ENCODE peak calls at places on chromosomes 13 and 19, in seven cellular contexts. S is T-helper 1 cell; W is T-helper 17 cell; O is fibroblast of the aortic adventitia; X is activated CD4-positive, alpha-beta T cell treated with anti-CD3 and anti-CD28 coated beads, Interleukin-2, amount 10 ng/mL, durations not matched to agents 7 days and 5 days; Y is GM12865; T is activated CD4-positive, CD25-positive, alpha-beta regulatory T cell. N is an unnamed sample.

GRCh38 chr19:4310247-4311121 is 6.1 kb downstream of the FSD1 start:
- DNase-seq in S (no peak), W (no peak), O (no peak), X (no peak), Y (no peak), T (no peak), N (no peak)

GRCh38 chr13:40982772-40983171 is 36.3 kb downstream of the ELF1 start:
- DNase-seq in S (no peak), W (no peak), O (peak), X (peak), Y (peak), T (peak), N (no peak)

GRCh38 chr13:74575729-74576125 is 441.5 kb upstream of the KLF12 start:
- DNase-seq in S (peak), W (peak), O (peak), X (peak), Y (peak), T (peak), N (peak)

GRCh38 chr13:21670883-21671792 is at the start of gene FGF9:
- DNase-seq in S (peak), W (peak), O (peak), X (peak), Y (peak), T (peak), N (peak)

GRCh38 chr13:73849292-73849691 is 284.9 kb downstream of the KLF12 start:
- DNase-seq in S (no peak), W (no peak), O (peak), X (peak), Y (peak), T (no peak), N (peak)

GRCh38 chr13:54394319-54394718 is 1365.7 kb downstream of the OLFM4 start:
- DNase-seq in S (no peak), W (no peak), O (no peak), X (no peak), Y (no peak), T (no peak), N (no peak)

GRCh38 chr19:6103217-6103644 is 7.1 kb downstream of the RFX2 start:
- DNase-seq in S (no peak), W (no peak), O (peak), X (no peak), Y (no peak), T (no peak), N (peak)

GRCh38 chr19:33862991-33863390 is 66.3 kb downstream of the KCTD15 start:
- DNase-seq in S (no peak), W (no peak), O (no peak), X (no peak), Y (no peak), T (no peak), N (no peak)

GRCh38 chr13:97125810-97126738 is 96.1 kb upstream of the MBNL2 start:
- DNase-seq in S (no peak), W (no peak), O (peak), X (no peak), Y (peak), T (no peak), N (no peak)

GRCh38 chr13:31278874-31279273 is 79.1 kb downstream of the B3GLCT start:
- DNase-seq in S (no peak), W (no peak), O (peak), X (no peak), Y (no peak), T (no peak), N (no peak)

GRCh38 chr13:67619987-67620386 is 389.9 kb upstream of the PCDH9 start:
- DNase-seq in S (no peak), W (no peak), O (no peak), X (no peak), Y (no peak), T (no peak), N (peak)

GRCh38 chr19:35942235-35942634 is 6.1 kb downstream of the LRFN3 start:
- DNase-seq in S (no peak), W (no peak), O (no peak), X (no peak), Y (no peak), T (no peak), N (no peak)

GRCh38 chr13:109804654-109805053 is 18.3 kb upstream of the IRS2 start:
- DNase-seq in S (no peak), W (no peak), O (no peak), X (no peak), Y (no peak), T (no peak), N (no peak)

GRCh38 chr13:26529441-26529840 is 28.0 kb upstream of the WASF3 start:
- DNase-seq in S (no peak), W (no peak), O (peak), X (peak), Y (peak), T (no peak), N (peak)

GRCh38 chr13:22111961-22112360 is 441.1 kb downstream of the FGF9 start:
- DNase-seq in S (no peak), W (no peak), O (no peak), X (no peak), Y (no peak), T (no peak), N (no peak)

GRCh38 chr13:86446311-86446710 is 647.1 kb upstream of the SLITRK6 start:
- DNase-seq in S (no peak), W (no peak), O (peak), X (no peak), Y (no peak), T (no peak), N (no peak)

GRCh38 chr19:46265217-46265828 is 31.5 kb upstream of the HIF3A start:
- DNase-seq in S (no peak), W (peak), O (peak), X (peak), Y (peak), T (peak), N (peak)

GRCh38 chr19:46489445-46490272 is 6.0 kb downstream of the PNMA8B start:
- DNase-seq in S (no peak), W (no peak), O (peak), X (no peak), Y (no peak), T (no peak), N (peak)

GRCh38 chr13:75372517-75372916 is 109.5 kb downstream of the TBC1D4 start:
- DNase-seq in S (no peak), W (no peak), O (peak), X (peak), Y (peak), T (no peak), N (peak)

GRCh38 chr19:11293468-11294389 is 2.2 kb upstream of the TSPAN16 start:
- DNase-seq in S (peak), W (peak), O (peak), X (peak), Y (peak), T (peak), N (peak)

GRCh38 chr13:34942732-34943674 is 933 bp downstream of the NBEA start:
- DNase-seq in S (no peak), W (no peak), O (no peak), X (peak), Y (peak), T (no peak), N (peak)

GRCh38 chr19:2723345-2723715 is 2.2 kb upstream of the DIRAS1 start:
- DNase-seq in S (no peak), W (no peak), O (no peak), X (no peak), Y (no peak), T (no peak), N (no peak)

GRCh38 chr19:47675859-47676258 is 37.4 kb upstream of the EHD2 start:
- DNase-seq in S (no peak), W (no peak), O (no peak), X (no peak), Y (no peak), T (no peak), N (no peak)

GRCh38 chr13:98143601-98144500 is 957 bp downstream of the FARP1 start:
- DNase-seq in S (no peak), W (no peak), O (peak), X (no peak), Y (peak), T (no peak), N (peak)

GRCh38 chr19:41889896-41890295 is 6.9 kb downstream of the ARHGEF1 start:
- DNase-seq in S (no peak), W (no peak), O (no peak), X (no peak), Y (no peak), T (no peak), N (no peak)

GRCh38 chr19:34662919-34663318 is 14.0 kb downstream of the SCGB2B2 start:
- DNase-seq in S (no peak), W (no peak), O (no peak), X (peak), Y (peak), T (peak), N (peak)

GRCh38 chr13:113187263-113187669 is 21.2 kb downstream of the PCID2 start:
- DNase-seq in S (no peak), W (no peak), O (peak), X (no peak), Y (no peak), T (no peak), N (peak)

GRCh38 chr13:107421951-107422350 is 793.4 kb downstream of the LIG4 start:
- DNase-seq in S (no peak), W (no peak), O (peak), X (no peak), Y (no peak), T (no peak), N (peak)

GRCh38 chr19:18859676-18860301 is 28.0 kb downstream of the UPF1 start:
- DNase-seq in S (no peak), W (no peak), O (no peak), X (no peak), Y (no peak), T (no peak), N (no peak)

GRCh38 chr19:19758164-19758563 is 25.3 kb upstream of the ZNF14 start:
- DNase-seq in S (no peak), W (no peak), O (no peak), X (no peak), Y (no peak), T (no peak), N (no peak)

GRCh38 chr13:47555235-47555634 is 445.8 kb downstream of the SUCLA2 start:
- DNase-seq in S (no peak), W (no peak), O (no peak), X (no peak), Y (peak), T (no peak), N (peak)

GRCh38 chr19:8699908-8700307 is 1.3 kb upstream of the ACTL9 start:
- DNase-seq in S (no peak), W (no peak), O (no peak), X (no peak), Y (no peak), T (no peak), N (no peak)

GRCh38 chr13:94602467-94602866 is 810 bp downstream of the GPR180 start:
- DNase-seq in S (no peak), W (no peak), O (no peak), X (no peak), Y (no peak), T (no peak), N (no peak)

GRCh38 chr19:47315125-47315821 is 5.6 kb downstream of the C5AR1 start:
- DNase-seq in S (no peak), W (no peak), O (peak), X (no peak), Y (no peak), T (no peak), N (peak)

GRCh38 chr19:18193388-18194207 is 580 bp downstream of the MPV17L2 start:
- DNase-seq in S (no peak), W (no peak), O (no peak), X (no peak), Y (no peak), T (no peak), N (no peak)